ENCODE peak calls at places on chromosomes 5 and 9, in nine cellular contexts. V, C, Q, H, N, B, S, G and Y are unnamed samples.

GRCh38 chr5:138790684-138791083 is 37.5 kb downstream of the CTNNA1 start:
- DNase-seq in V (no peak), C (no peak), Q (no peak), H (no peak), N (no peak), B (no peak), S (no peak), G (peak), Y (no peak)

GRCh38 chr5:94575196-94575595 is 43.2 kb downstream of the KIAA0825 start:
- DNase-seq in V (no peak), C (no peak), Q (no peak), H (no peak), N (no peak), B (no peak), S (no peak), G (no peak), Y (no peak)

GRCh38 chr9:113929634-113930092 is 53.6 kb downstream of the ZNF618 start:
- DNase-seq in V (no peak), C (no peak), Q (peak), H (peak), N (no peak), B (no peak), S (no peak), G (peak), Y (peak)

GRCh38 chr9:33165263-33166151 is 1.6 kb downstream of the B4GALT1 start:
- DNase-seq in V (no peak), C (no peak), Q (peak), H (no peak), N (no peak), B (peak), S (no peak), G (peak), Y (peak)

GRCh38 chr5:178234753-178235599 is 2.4 kb upstream of the PHYKPL start:
- DNase-seq in V (peak), C (peak), Q (peak), H (no peak), N (peak), B (no peak), S (peak), G (peak), Y (peak)

GRCh38 chr5:113336975-113337374 is 97.8 kb downstream of the TSSK1B start:
- DNase-seq in V (peak), C (peak), Q (no peak), H (no peak), N (no peak), B (no peak), S (no peak), G (peak), Y (peak)

GRCh38 chr5:120446068-120446492 is 18.0 kb upstream of the PRR16 start:
- DNase-seq in V (no peak), C (no peak), Q (no peak), H (no peak), N (no peak), B (peak), S (no peak), G (peak), Y (peak)

GRCh38 chr5:130278136-130278535 is 373.9 kb downstream of the CHSY3 start:
- DNase-seq in V (peak), C (no peak), Q (no peak), H (no peak), N (no peak), B (no peak), S (no peak), G (no peak), Y (no peak)

GRCh38 chr9:35553670-35554543 is 51.2 kb upstream of the TESK1 start:
- DNase-seq in V (peak), C (peak), Q (peak), H (peak), N (no peak), B (no peak), S (peak), G (peak), Y (peak)

GRCh38 chr9:6877671-6878161 is 119.9 kb downstream of the KDM4C start:
- DNase-seq in V (no peak), C (no peak), Q (no peak), H (peak), N (no peak), B (peak), S (no peak), G (peak), Y (no peak)

GRCh38 chr5:55175781-55176175 is 2.8 kb upstream of the CDC20B start:
- DNase-seq in V (peak), C (no peak), Q (no peak), H (no peak), N (no peak), B (no peak), S (no peak), G (no peak), Y (no peak)

GRCh38 chr5:131195696-131196095 is 25.0 kb downstream of the LYRM7 start:
- DNase-seq in V (no peak), C (no peak), Q (no peak), H (no peak), N (no peak), B (no peak), S (no peak), G (no peak), Y (no peak)

GRCh38 chr9:123757547-123757946 is 172.4 kb downstream of the DENND1A start:
- DNase-seq in V (no peak), C (no peak), Q (no peak), H (no peak), N (no peak), B (no peak), S (no peak), G (no peak), Y (no peak)

GRCh38 chr5:39194466-39195136 is 24.8 kb downstream of the FYB1 start:
- DNase-seq in V (no peak), C (no peak), Q (peak), H (no peak), N (no peak), B (peak), S (no peak), G (peak), Y (no peak)

GRCh38 chr9:4798281-4798680 is 5.5 kb downstream of the RCL1 start:
- DNase-seq in V (no peak), C (no peak), Q (peak), H (no peak), N (no peak), B (no peak), S (no peak), G (no peak), Y (no peak)

GRCh38 chr5:116864157-116864837 is 289.7 kb upstream of the SEMA6A start:
- DNase-seq in V (peak), C (peak), Q (no peak), H (no peak), N (no peak), B (no peak), S (no peak), G (no peak), Y (no peak)